ENCODE peak calls at places on chromosome 19, in eight cellular contexts. A is thyroid gland, C is type B pancreatic cell, T is fibroblast of lung, H is right atrium auricular region, O is sigmoid colon, K is tibial artery, Y is BJ. S is an unnamed sample.

GRCh38 chr19:6588508-6589345 is 2.2 kb downstream of the CD70 start:
- DNase-seq in A (no peak), C (no peak), T (no peak), H (no peak), O (no peak), K (no peak), Y (no peak), S (peak)

GRCh38 chr19:38331728-38332127 is 3.9 kb upstream of the CATSPERG start:
- DNase-seq in A (no peak), C (no peak), T (no peak), H (no peak), O (no peak), K (no peak), Y (no peak), S (no peak)

GRCh38 chr19:39303373-39304184 is 7.4 kb downstream of the IFNL1 start:
- DNase-seq in A (no peak), C (no peak), T (no peak), H (no peak), O (peak), K (no peak), Y (no peak), S (no peak)

GRCh38 chr19:6577410-6578125 is 13.4 kb downstream of the CD70 start:
- DNase-seq in A (no peak), C (no peak), T (no peak), H (no peak), O (no peak), K (no peak), Y (no peak), S (peak)

GRCh38 chr19:21566073-21566472 is 60.7 kb downstream of the ZNF429 start:
- DNase-seq in A (peak), C (no peak), T (no peak), H (no peak), O (no peak), K (no peak), Y (no peak), S (no peak)

GRCh38 chr19:47022140-47022536 is 2.5 kb downstream of the NPAS1 start:
- DNase-seq in A (no peak), C (no peak), T (no peak), H (no peak), O (no peak), K (no peak), Y (no peak), S (no peak)

GRCh38 chr19:23525265-23525862 is 130.1 kb upstream of the ZNF91 start:
- DNase-seq in A (no peak), C (no peak), T (no peak), H (no peak), O (no peak), K (no peak), Y (no peak), S (no peak)

GRCh38 chr19:41096353-41096752 is 8.1 kb downstream of the CYP2A13 start:
- DNase-seq in A (no peak), C (no peak), T (no peak), H (no peak), O (no peak), K (no peak), Y (no peak), S (no peak)

GRCh38 chr19:13507053-13507611 is 853 bp upstream of the CACNA1A start:
- DNase-seq in A (no peak), C (no peak), T (peak), H (no peak), O (no peak), K (no peak), Y (no peak), S (no peak)

GRCh38 chr19:31049431-31049830 is 299.8 kb downstream of the TSHZ3 start:
- DNase-seq in A (no peak), C (no peak), T (no peak), H (no peak), O (no peak), K (no peak), Y (no peak), S (no peak)

GRCh38 chr19:32824906-32825608 is 44.5 kb downstream of the SLC7A9 start:
- DNase-seq in A (no peak), C (peak), T (no peak), H (no peak), O (no peak), K (no peak), Y (no peak), S (no peak)

GRCh38 chr19:13557756-13558398 is 51.6 kb upstream of the CACNA1A start:
- DNase-seq in A (no peak), C (no peak), T (no peak), H (no peak), O (no peak), K (no peak), Y (no peak), S (no peak)

GRCh38 chr19:7868671-7869452 is 5.3 kb downstream of the PRR36 start:
- DNase-seq in A (peak), C (no peak), T (peak), H (no peak), O (no peak), K (peak), Y (no peak), S (peak)

GRCh38 chr19:52991021-52991420 is 22.7 kb upstream of the ERVV-1 start:
- DNase-seq in A (no peak), C (no peak), T (no peak), H (no peak), O (no peak), K (no peak), Y (no peak), S (no peak)

GRCh38 chr19:10551698-10552301 is 8.1 kb downstream of the ATG4D start:
- DNase-seq in A (no peak), C (no peak), T (no peak), H (no peak), O (no peak), K (no peak), Y (no peak), S (no peak)

GRCh38 chr19:10390652-10391286 is 10.4 kb upstream of the TYK2 start:
- DNase-seq in A (peak), C (no peak), T (peak), H (peak), O (peak), K (peak), Y (no peak), S (peak)

GRCh38 chr19:19278315-19278714 is 5.2 kb upstream of the TM6SF2 start:
- DNase-seq in A (no peak), C (no peak), T (no peak), H (no peak), O (no peak), K (no peak), Y (no peak), S (no peak)

GRCh38 chr19:48085077-48085476 is 25.5 kb downstream of the PLA2G4C start:
- DNase-seq in A (no peak), C (no peak), T (no peak), H (no peak), O (no peak), K (no peak), Y (no peak), S (no peak)

GRCh38 chr19:2191456-2191931 is 27.8 kb downstream of the DOT1L start:
- DNase-seq in A (no peak), C (no peak), T (no peak), H (no peak), O (no peak), K (no peak), Y (no peak), S (no peak)

GRCh38 chr19:1941146-1942077 is at the start of gene CSNK1G2:
- DNase-seq in A (no peak), C (peak), T (no peak), H (no peak), O (no peak), K (no peak), Y (no peak), S (no peak)

GRCh38 chr19:491146-491741 is 5.0 kb upstream of the MADCAM1 start:
- DNase-seq in A (no peak), C (no peak), T (no peak), H (no peak), O (no peak), K (no peak), Y (no peak), S (no peak)
- TF ChIP-seq CTCF in A (no peak), C (no peak), T (no peak), H (no peak), O (no peak), K (no peak), Y (no peak), S (no peak)

GRCh38 chr19:398719-399118 is 10.2 kb downstream of the C2CD4C start:
- DNase-seq in A (no peak), C (no peak), T (no peak), H (no peak), O (no peak), K (no peak), Y (no peak), S (no peak)
- TF ChIP-seq CTCF in A (no peak), C (no peak), T (no peak), H (no peak), O (no peak), K (no peak), Y (no peak), S (no peak)

DNA sequence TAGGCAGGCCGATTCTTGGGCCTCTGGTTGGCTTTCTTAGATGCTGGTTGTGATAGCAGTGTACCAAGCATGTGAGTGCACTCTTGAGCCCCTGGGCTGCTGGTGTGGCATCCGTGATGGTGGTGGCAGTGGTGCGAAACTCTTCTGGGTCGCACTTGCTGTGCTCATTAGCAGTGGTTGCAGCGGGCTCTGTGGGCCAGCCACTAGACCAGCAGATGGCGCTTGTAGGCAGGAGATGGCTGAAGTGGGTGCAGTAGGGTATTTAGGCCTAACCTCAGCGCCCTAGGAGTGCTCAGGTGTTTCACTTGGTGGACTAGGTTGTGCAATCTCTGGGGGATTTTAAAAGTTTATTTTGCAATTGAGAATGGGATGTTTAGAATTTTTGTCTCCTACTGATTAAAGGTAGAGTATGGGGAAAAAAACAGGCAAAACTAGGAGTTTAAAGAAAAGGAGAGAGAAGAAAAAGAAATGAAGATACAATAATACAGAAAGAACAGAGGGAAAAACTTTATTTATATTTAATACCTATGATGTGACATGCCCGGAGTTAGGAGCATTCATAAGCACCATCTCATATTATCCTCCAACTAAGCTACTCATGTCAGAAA is 4.3 kb upstream of the ZNF17 start:
- DNase-seq in A (peak), C (no peak), T (peak), H (no peak), O (no peak), K (no peak), Y (no peak), S (peak)
- TF ChIP-seq CTCF in A (peak), C (peak), T (peak), H (peak), O (no peak), K (no peak), Y (peak), S (peak)

GRCh38 chr19:44893704-44894103 is 2.6 kb downstream of the TOMM40 start:
- DNase-seq in A (no peak), C (no peak), T (no peak), H (no peak), O (no peak), K (no peak), Y (no peak), S (no peak)

GRCh38 chr19:44889830-44890365 is 1.2 kb upstream of the TOMM40 start:
- DNase-seq in A (no peak), C (no peak), T (no peak), H (no peak), O (no peak), K (no peak), Y (no peak), S (no peak)

GRCh38 chr19:44890366-44891015 is 563 bp upstream of the TOMM40 start:
- DNase-seq in A (peak), C (peak), T (peak), H (peak), O (no peak), K (peak), Y (peak), S (peak)

GRCh38 chr19:44892932-44893331 is 1.9 kb downstream of the TOMM40 start:
- DNase-seq in A (no peak), C (no peak), T (no peak), H (no peak), O (no peak), K (no peak), Y (no peak), S (no peak)

GRCh38 chr19:44891016-44891882 is at the start of gene TOMM40:
- DNase-seq in A (no peak), C (no peak), T (peak), H (no peak), O (peak), K (no peak), Y (no peak), S (peak)
- TF ChIP-seq CTCF in A (peak), C (peak), T (no peak), H (no peak), O (no peak), K (no peak), Y (no peak), S (no peak)

GRCh38 chr19:35249146-35249847 is 495 bp downstream of the LSR start:
- DNase-seq in A (no peak), C (peak), T (no peak), H (peak), O (peak), K (no peak), Y (no peak), S (peak)
- TF ChIP-seq CTCF in A (no peak), C (no peak), T (no peak), H (no peak), O (no peak), K (no peak), Y (no peak), S (no peak)

S was measured in activated B cell treated with CpG ODN at 0.5 μM for 24 hours.